ENCODE peak calls at places on chromosomes 5 and 9, in nine cellular contexts. One of them, this sample, is unnamed. For H3K36me3 and H3K27me3, the result is how much of the 10 kb centered on the place peaks cover.

GRCh38 chr9:91930475-91930874 is 19.6 kb downstream of the ROR2 start:
- DNase-seq in body of pancreas: no peak
- DNase-seq in NT2/D1: no peak
- DNase-seq in stomach: no peak
- DNase-seq in left ventricle myocardium inferior: no peak
- DNase-seq in pancreas: no peak
- DNase-seq in CD8-positive, alpha-beta T cell: no peak
- DNase-seq in brain microvascular endothelial cell: peak
- DNase-seq in CD8-positive, alpha-beta memory T cell: no peak
- DNase-seq in this sample: no peak

GRCh38 chr9:77679088-77679487 is 31.0 kb upstream of the GNA14 start:
- DNase-seq in body of pancreas: no peak
- DNase-seq in NT2/D1: no peak
- DNase-seq in stomach: no peak
- DNase-seq in left ventricle myocardium inferior: no peak
- DNase-seq in pancreas: no peak
- DNase-seq in CD8-positive, alpha-beta T cell: no peak
- DNase-seq in brain microvascular endothelial cell: no peak
- DNase-seq in CD8-positive, alpha-beta memory T cell: no peak
- DNase-seq in this sample: no peak

GRCh38 chr5:54825005-54825404 is 160.4 kb downstream of the ESM1 start:
- DNase-seq in body of pancreas: no peak
- DNase-seq in NT2/D1: no peak
- DNase-seq in stomach: no peak
- DNase-seq in left ventricle myocardium inferior: no peak
- DNase-seq in pancreas: no peak
- DNase-seq in CD8-positive, alpha-beta T cell: no peak
- DNase-seq in brain microvascular endothelial cell: no peak
- DNase-seq in CD8-positive, alpha-beta memory T cell: no peak
- DNase-seq in this sample: no peak

GRCh38 chr5:61569353-61569752 is 237.3 kb downstream of the ZSWIM6 start:
- DNase-seq in body of pancreas: no peak
- DNase-seq in NT2/D1: no peak
- DNase-seq in stomach: no peak
- DNase-seq in left ventricle myocardium inferior: peak
- DNase-seq in pancreas: no peak
- DNase-seq in CD8-positive, alpha-beta T cell: no peak
- DNase-seq in brain microvascular endothelial cell: no peak
- DNase-seq in CD8-positive, alpha-beta memory T cell: no peak
- DNase-seq in this sample: peak

GRCh38 chr5:103829585-103829984 is 267.0 kb upstream of the NUDT12 start:
- DNase-seq in body of pancreas: no peak
- DNase-seq in NT2/D1: no peak
- DNase-seq in stomach: no peak
- DNase-seq in left ventricle myocardium inferior: no peak
- DNase-seq in pancreas: no peak
- DNase-seq in CD8-positive, alpha-beta T cell: no peak
- DNase-seq in brain microvascular endothelial cell: no peak
- DNase-seq in CD8-positive, alpha-beta memory T cell: no peak
- DNase-seq in this sample: no peak

GRCh38 chr5:93422652-93423332 is 158.2 kb downstream of the NR2F1-AS1 start:
- DNase-seq in body of pancreas: no peak
- DNase-seq in NT2/D1: no peak
- DNase-seq in stomach: no peak
- DNase-seq in left ventricle myocardium inferior: no peak
- DNase-seq in pancreas: no peak
- DNase-seq in CD8-positive, alpha-beta T cell: no peak
- DNase-seq in brain microvascular endothelial cell: no peak
- DNase-seq in CD8-positive, alpha-beta memory T cell: no peak
- DNase-seq in this sample: no peak

GRCh38 chr5:123088031-123088805 is 823 bp upstream of the PRDM6 start:
- DNase-seq in body of pancreas: no peak
- DNase-seq in NT2/D1: no peak
- DNase-seq in stomach: no peak
- DNase-seq in left ventricle myocardium inferior: no peak
- DNase-seq in pancreas: no peak
- DNase-seq in CD8-positive, alpha-beta T cell: no peak
- DNase-seq in brain microvascular endothelial cell: no peak
- DNase-seq in CD8-positive, alpha-beta memory T cell: no peak
- DNase-seq in this sample: no peak

GRCh38 chr9:135379540-135380267 is 99.9 kb upstream of the PPP1R26 start:
- DNase-seq in body of pancreas: no peak
- DNase-seq in NT2/D1: no peak
- DNase-seq in stomach: no peak
- DNase-seq in left ventricle myocardium inferior: no peak
- DNase-seq in pancreas: no peak
- DNase-seq in CD8-positive, alpha-beta T cell: no peak
- DNase-seq in brain microvascular endothelial cell: no peak
- DNase-seq in CD8-positive, alpha-beta memory T cell: no peak
- DNase-seq in this sample: no peak

GRCh38 chr9:93116049-93116961 is 17.7 kb downstream of the NINJ1 start:
- DNase-seq in body of pancreas: peak
- DNase-seq in NT2/D1: no peak
- DNase-seq in stomach: peak
- DNase-seq in left ventricle myocardium inferior: peak
- DNase-seq in pancreas: peak
- DNase-seq in CD8-positive, alpha-beta T cell: no peak
- DNase-seq in brain microvascular endothelial cell: no peak
- DNase-seq in CD8-positive, alpha-beta memory T cell: no peak
- DNase-seq in this sample: peak

GRCh38 chr5:142360607-142361120 is 35.8 kb upstream of the SPRY4 start:
- DNase-seq in body of pancreas: peak
- DNase-seq in NT2/D1: peak
- DNase-seq in stomach: peak
- DNase-seq in left ventricle myocardium inferior: no peak
- DNase-seq in pancreas: peak
- DNase-seq in CD8-positive, alpha-beta T cell: no peak
- DNase-seq in brain microvascular endothelial cell: peak
- DNase-seq in CD8-positive, alpha-beta memory T cell: no peak
- DNase-seq in this sample: no peak

GRCh38 chr9:96163141-96163540 is 138.8 kb downstream of the HSD17B3 start:
- DNase-seq in body of pancreas: no peak
- DNase-seq in NT2/D1: no peak
- DNase-seq in stomach: no peak
- DNase-seq in left ventricle myocardium inferior: no peak
- DNase-seq in pancreas: no peak
- DNase-seq in CD8-positive, alpha-beta T cell: no peak
- DNase-seq in brain microvascular endothelial cell: no peak
- DNase-seq in CD8-positive, alpha-beta memory T cell: no peak
- DNase-seq in this sample: no peak

GRCh38 chr5:167970002-167970401 is 321.4 kb upstream of the WWC1 start:
- DNase-seq in body of pancreas: no peak
- DNase-seq in NT2/D1: no peak
- DNase-seq in stomach: no peak
- DNase-seq in left ventricle myocardium inferior: no peak
- DNase-seq in pancreas: no peak
- DNase-seq in CD8-positive, alpha-beta T cell: no peak
- DNase-seq in brain microvascular endothelial cell: no peak
- DNase-seq in CD8-positive, alpha-beta memory T cell: no peak
- DNase-seq in this sample: no peak

GRCh38 chr5:80964919-80965318 is 4.8 kb downstream of the RASGRF2 start:
- DNase-seq in body of pancreas: no peak
- DNase-seq in NT2/D1: no peak
- DNase-seq in stomach: no peak
- DNase-seq in left ventricle myocardium inferior: no peak
- DNase-seq in pancreas: no peak
- DNase-seq in CD8-positive, alpha-beta T cell: no peak
- DNase-seq in brain microvascular endothelial cell: no peak
- DNase-seq in CD8-positive, alpha-beta memory T cell: no peak
- DNase-seq in this sample: no peak

DNA sequence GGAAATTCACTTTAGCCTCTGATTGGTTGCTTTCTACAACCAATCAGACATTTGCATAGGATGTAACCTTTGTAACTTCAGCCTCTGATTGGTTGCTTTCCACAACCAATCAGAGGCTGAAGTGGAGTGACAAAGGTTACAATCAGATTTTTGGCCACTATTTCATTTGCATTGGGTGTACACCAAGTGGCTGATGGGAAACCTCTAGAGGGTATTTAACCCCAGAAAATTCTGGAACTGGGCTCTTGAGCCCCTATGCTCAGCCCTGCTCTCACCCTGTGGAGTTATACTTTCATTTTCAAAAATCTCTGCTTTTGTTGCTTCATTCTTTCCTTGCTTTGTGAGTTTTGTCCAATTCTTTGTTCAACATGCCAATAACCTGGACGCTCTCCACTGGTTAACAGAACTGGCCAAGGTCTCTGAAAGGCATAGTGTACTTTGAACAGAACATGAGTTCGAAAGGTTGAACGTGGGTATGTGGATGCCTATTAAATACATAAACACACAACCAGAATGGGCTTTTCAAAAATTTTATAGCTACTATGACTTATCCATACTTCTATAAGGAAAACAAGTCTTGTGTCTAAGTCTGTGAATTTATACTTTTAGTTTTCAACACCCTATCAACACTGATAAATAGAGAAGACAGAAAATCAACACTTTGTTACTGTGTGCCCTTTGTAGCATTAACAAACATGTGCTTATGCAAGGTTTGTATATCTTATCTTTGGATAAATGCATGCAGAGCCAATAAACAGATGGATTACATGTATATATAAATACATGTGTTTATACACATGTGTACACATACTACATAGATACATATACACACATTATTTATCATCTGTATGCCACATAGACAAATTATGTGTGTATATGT is 568.1 kb downstream of the CTNND2 start:
- DNase-seq in body of pancreas: no peak
- DNase-seq in NT2/D1: no peak
- DNase-seq in stomach: no peak
- DNase-seq in left ventricle myocardium inferior: no peak
- DNase-seq in pancreas: no peak
- DNase-seq in CD8-positive, alpha-beta T cell: no peak
- DNase-seq in brain microvascular endothelial cell: no peak
- DNase-seq in CD8-positive, alpha-beta memory T cell: no peak
- DNase-seq in this sample: no peak
- H3K36me3 ChIP-seq in body of pancreas: under half
- H3K36me3 ChIP-seq in NT2/D1: under half
- H3K36me3 ChIP-seq in stomach: under half
- H3K36me3 ChIP-seq in left ventricle myocardium inferior: under half
- H3K36me3 ChIP-seq in pancreas: under half
- H3K36me3 ChIP-seq in CD8-positive, alpha-beta T cell: under half
- H3K36me3 ChIP-seq in brain microvascular endothelial cell: under half
- H3K36me3 ChIP-seq in CD8-positive, alpha-beta memory T cell: under half
- H3K36me3 ChIP-seq in this sample: under half

DNA sequence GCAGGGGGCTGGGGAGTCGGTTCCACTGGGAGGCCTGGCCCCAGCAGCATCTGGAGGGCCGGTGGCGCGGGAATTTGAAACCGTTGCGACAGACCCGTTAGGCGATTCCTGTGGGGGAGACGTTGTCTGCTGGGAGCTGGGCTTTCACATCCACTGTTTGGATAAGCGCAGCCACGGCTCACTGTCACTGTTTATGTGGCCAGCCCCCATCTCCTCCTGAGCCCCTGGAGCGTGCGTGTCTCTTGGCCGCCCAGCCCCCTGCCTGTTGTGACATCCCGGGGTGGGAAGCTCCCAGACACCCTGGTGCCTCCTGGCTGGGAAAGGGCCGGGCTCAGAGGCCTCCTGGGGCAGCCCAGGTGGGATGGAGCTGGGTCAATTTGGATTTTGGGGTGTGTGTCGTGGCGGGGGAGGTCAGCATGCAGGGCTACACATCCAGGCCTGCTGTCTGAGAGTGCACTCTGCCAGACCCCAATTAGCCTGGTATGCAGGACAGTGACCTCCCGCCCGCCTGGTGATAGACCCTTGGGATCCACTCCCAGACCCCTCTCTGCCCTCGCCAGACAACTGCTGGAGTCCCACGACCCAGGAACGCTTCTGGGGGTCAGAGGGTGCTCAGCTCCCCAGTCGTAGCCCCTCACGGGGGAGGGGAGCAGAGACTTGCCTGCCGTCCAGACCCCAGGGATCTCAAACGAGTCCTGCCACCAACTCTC is 62.0 kb upstream of the RNU6ATAC start:
- DNase-seq in body of pancreas: no peak
- DNase-seq in NT2/D1: no peak
- DNase-seq in stomach: peak
- DNase-seq in left ventricle myocardium inferior: peak
- DNase-seq in pancreas: peak
- DNase-seq in CD8-positive, alpha-beta T cell: no peak
- DNase-seq in brain microvascular endothelial cell: no peak
- DNase-seq in CD8-positive, alpha-beta memory T cell: no peak
- DNase-seq in this sample: no peak
- H3K27me3 ChIP-seq in body of pancreas: under half
- H3K27me3 ChIP-seq in NT2/D1: under half
- H3K27me3 ChIP-seq in stomach: under half
- H3K27me3 ChIP-seq in left ventricle myocardium inferior: under half
- H3K27me3 ChIP-seq in pancreas: under half
- H3K27me3 ChIP-seq in CD8-positive, alpha-beta T cell: under half
- H3K27me3 ChIP-seq in brain microvascular endothelial cell: under half
- H3K27me3 ChIP-seq in CD8-positive, alpha-beta memory T cell: under half
- H3K27me3 ChIP-seq in this sample: under half

GRCh38 chr5:79955496-79956172 is 35.4 kb downstream of the MTX3 start:
- DNase-seq in body of pancreas: no peak
- DNase-seq in NT2/D1: no peak
- DNase-seq in stomach: no peak
- DNase-seq in left ventricle myocardium inferior: no peak
- DNase-seq in pancreas: no peak
- DNase-seq in CD8-positive, alpha-beta T cell: no peak
- DNase-seq in brain microvascular endothelial cell: no peak
- DNase-seq in CD8-positive, alpha-beta memory T cell: no peak
- DNase-seq in this sample: no peak
- H3K36me3 ChIP-seq in body of pancreas: under half
- H3K36me3 ChIP-seq in NT2/D1: under half
- H3K36me3 ChIP-seq in stomach: under half
- H3K36me3 ChIP-seq in left ventricle myocardium inferior: under half
- H3K36me3 ChIP-seq in pancreas: under half
- H3K36me3 ChIP-seq in CD8-positive, alpha-beta T cell: under half
- H3K36me3 ChIP-seq in brain microvascular endothelial cell: under half
- H3K36me3 ChIP-seq in CD8-positive, alpha-beta memory T cell: under half
- H3K36me3 ChIP-seq in this sample: under half

GRCh38 chr9:89376286-89376685 is 58.0 kb downstream of the SECISBP2 start:
- DNase-seq in body of pancreas: no peak
- DNase-seq in NT2/D1: no peak
- DNase-seq in stomach: no peak
- DNase-seq in left ventricle myocardium inferior: no peak
- DNase-seq in pancreas: no peak
- DNase-seq in CD8-positive, alpha-beta T cell: no peak
- DNase-seq in brain microvascular endothelial cell: no peak
- DNase-seq in CD8-positive, alpha-beta memory T cell: no peak
- DNase-seq in this sample: no peak
- H3K27me3 ChIP-seq in body of pancreas: under half
- H3K27me3 ChIP-seq in NT2/D1: under half
- H3K27me3 ChIP-seq in stomach: under half
- H3K27me3 ChIP-seq in left ventricle myocardium inferior: under half
- H3K27me3 ChIP-seq in pancreas: under half
- H3K27me3 ChIP-seq in CD8-positive, alpha-beta T cell: under half
- H3K27me3 ChIP-seq in brain microvascular endothelial cell: under half
- H3K27me3 ChIP-seq in CD8-positive, alpha-beta memory T cell: under half
- H3K27me3 ChIP-seq in this sample: under half